ENCODE peak calls at places on chromosomes 6 and 20, in six cellular contexts. I, D, E, O, T and Z are unnamed samples.

GRCh38 chr20:43731469-43731868 is 4.7 kb upstream of the GTSF1L start:
- DNase-seq in T (no peak), O (no peak), I (no peak), E (no peak), D (no peak), Z (no peak)

GRCh38 chr20:18223399-18223798 is 64.9 kb upstream of the ZNF133 start:
- DNase-seq in E (no peak), I (no peak), O (no peak), D (no peak), T (no peak), Z (no peak)

GRCh38 chr20:37205130-37205529 is 25.8 kb upstream of the MROH8 start:
- DNase-seq in E (no peak), D (no peak), I (no peak), T (no peak), O (no peak), Z (no peak)

GRCh38 chr6:148776321-148776966 is 29.6 kb downstream of the UST start:
- DNase-seq in E (no peak), T (no peak), O (no peak), I (no peak), D (no peak), Z (no peak)

GRCh38 chr6:2194643-2195042 is 50.8 kb downstream of the GMDS start:
- DNase-seq in T (no peak), E (peak), O (no peak), D (no peak), I (no peak), Z (no peak)

GRCh38 chr6:12601881-12602280 is 114.7 kb upstream of the PHACTR1 start:
- DNase-seq in T (no peak), I (no peak), E (no peak), D (no peak), O (no peak), Z (no peak)

GRCh38 chr6:105651969-105652368 is 249.1 kb upstream of the PREP start:
- DNase-seq in E (no peak), T (no peak), D (no peak), O (no peak), I (no peak), Z (no peak)

GRCh38 chr6:130396722-130397121 is 30.9 kb downstream of the TMEM200A start:
- DNase-seq in E (no peak), I (no peak), D (no peak), T (no peak), O (no peak), Z (no peak)

GRCh38 chr6:56890683-56891429 is 64.1 kb upstream of the BEND6 start:
- DNase-seq in E (peak), T (no peak), D (no peak), O (no peak), I (no peak), Z (no peak)

GRCh38 chr20:32488066-32488838 is 96.9 kb downstream of the NOL4L start:
- DNase-seq in I (no peak), O (no peak), D (no peak), E (no peak), T (no peak), Z (no peak)

GRCh38 chr6:82737965-82738364 is 327.7 kb downstream of the UBE3D start:
- DNase-seq in O (no peak), E (no peak), I (no peak), T (no peak), D (no peak), Z (no peak)

GRCh38 chr6:31158863-31159855 is 770 bp downstream of the TCF19 start:
- DNase-seq in E (no peak), O (no peak), I (no peak), D (no peak), T (no peak), Z (no peak)

GRCh38 chr20:5835234-5835845 is 85.1 kb downstream of the SHLD1 start:
- DNase-seq in O (no peak), T (no peak), E (no peak), I (no peak), D (no peak), Z (no peak)

GRCh38 chr6:39496951-39497350 is 174.4 kb upstream of the KCNK16 start:
- DNase-seq in D (peak), O (no peak), E (no peak), T (no peak), I (peak), Z (peak)
- TF ChIP-seq POLR2AphosphoS5 in D (peak), O (no peak), E (no peak), T (no peak), I (peak), Z (peak)

DNA sequence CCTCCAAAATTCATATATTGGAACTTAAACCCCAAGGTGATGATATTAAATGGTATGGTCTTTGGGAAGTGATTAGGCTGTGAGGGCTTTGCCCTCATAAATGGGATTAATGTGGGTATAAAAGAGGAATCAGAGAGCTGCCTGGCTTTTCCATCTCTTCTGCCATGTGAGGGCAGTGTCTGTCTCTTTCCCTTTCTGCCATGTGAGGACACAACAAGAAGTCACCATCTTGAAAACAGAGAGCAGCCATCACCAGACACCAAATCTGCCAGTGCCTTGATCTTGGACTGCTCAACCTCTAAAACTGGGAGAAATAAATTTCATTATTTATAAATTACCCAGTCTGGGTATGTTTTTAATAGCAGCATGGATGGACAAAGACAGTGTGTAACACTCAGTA is 263.0 kb downstream of the PAX1 start:
- DNase-seq in E (no peak), O (no peak), I (no peak), D (no peak), T (no peak), Z (no peak)
- TF ChIP-seq CTCF in E (no peak), O (no peak), I (no peak), D (no peak), T (peak), Z (no peak)

GRCh38 chr6:29850011-29850553 is 22.5 kb downstream of the HLA-G start:
- DNase-seq in D (peak), O (no peak), E (no peak), I (no peak), T (no peak), Z (peak)
- H3K4me3 ChIP-seq in D (no peak), O (no peak), E (no peak), I (no peak), T (no peak), Z (no peak)

GRCh38 chr6:91063362-91063761 is 476.5 kb upstream of the MAP3K7 start:
- DNase-seq in E (no peak), I (no peak), O (no peak), D (no peak), T (no peak), Z (no peak)

GRCh38 chr6:91055959-91056358 is 469.1 kb upstream of the MAP3K7 start:
- DNase-seq in I (no peak), E (no peak), D (no peak), O (no peak), T (no peak), Z (no peak)

GRCh38 chr6:91057689-91058088 is 470.8 kb upstream of the MAP3K7 start:
- DNase-seq in I (no peak), E (no peak), T (no peak), D (no peak), O (no peak), Z (no peak)
- TF ChIP-seq POLR2AphosphoS5 in I (no peak), E (no peak), T (no peak), D (no peak), O (no peak), Z (no peak)

GRCh38 chr6:1062786-1063545 is 248.9 kb upstream of the FOXQ1 start:
- DNase-seq in I (no peak), D (no peak), E (no peak), T (peak), O (no peak), Z (no peak)
- TF ChIP-seq CTCF in I (no peak), D (no peak), E (peak), T (peak), O (no peak), Z (no peak)

DNA sequence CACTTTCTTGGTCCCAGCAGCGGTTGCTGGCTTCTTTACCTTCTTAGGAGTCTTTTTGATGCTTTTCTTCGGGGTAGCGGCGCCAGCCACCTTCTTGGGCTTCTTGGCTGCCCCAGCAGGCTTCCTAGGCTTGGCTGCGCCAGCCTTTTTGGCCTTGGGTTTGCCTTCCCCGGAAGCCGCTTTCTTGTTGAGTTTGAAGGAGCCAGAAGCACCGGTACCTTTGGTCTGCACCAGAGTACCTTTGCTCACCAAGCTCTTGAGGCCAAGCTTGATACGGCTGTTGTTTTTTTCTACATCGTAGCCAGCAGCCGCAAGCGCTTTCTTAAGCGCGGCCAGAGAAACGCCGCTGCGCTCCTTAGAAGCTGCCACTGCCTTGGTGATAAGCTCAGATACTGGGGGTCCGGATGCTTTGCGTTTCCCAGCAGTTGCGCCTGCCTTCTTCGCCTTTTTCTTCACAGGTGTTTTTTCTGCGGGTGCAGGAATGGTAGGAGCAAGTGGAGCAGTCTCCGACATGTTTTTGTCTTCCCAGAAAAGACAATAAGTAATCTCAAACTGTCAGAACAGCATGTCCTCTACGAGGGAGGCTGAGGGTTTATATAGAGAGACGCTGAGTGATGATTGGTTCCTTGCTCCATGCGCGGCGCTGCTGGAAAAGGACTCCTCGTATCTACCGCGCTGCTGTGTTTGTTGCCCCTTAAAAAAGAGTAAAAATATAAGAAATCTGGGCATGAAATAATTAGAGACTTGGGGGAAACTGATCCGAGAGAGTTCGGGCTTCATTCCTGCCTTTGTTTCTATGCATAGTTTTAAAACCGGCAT is 130.4 kb upstream of the BTN3A2 start:
- DNase-seq in O (no peak), T (no peak), E (peak), D (peak), I (peak), Z (peak)
- H3K4me3 ChIP-seq in O (no peak), T (peak), E (peak), D (peak), I (peak), Z (peak)

DNA sequence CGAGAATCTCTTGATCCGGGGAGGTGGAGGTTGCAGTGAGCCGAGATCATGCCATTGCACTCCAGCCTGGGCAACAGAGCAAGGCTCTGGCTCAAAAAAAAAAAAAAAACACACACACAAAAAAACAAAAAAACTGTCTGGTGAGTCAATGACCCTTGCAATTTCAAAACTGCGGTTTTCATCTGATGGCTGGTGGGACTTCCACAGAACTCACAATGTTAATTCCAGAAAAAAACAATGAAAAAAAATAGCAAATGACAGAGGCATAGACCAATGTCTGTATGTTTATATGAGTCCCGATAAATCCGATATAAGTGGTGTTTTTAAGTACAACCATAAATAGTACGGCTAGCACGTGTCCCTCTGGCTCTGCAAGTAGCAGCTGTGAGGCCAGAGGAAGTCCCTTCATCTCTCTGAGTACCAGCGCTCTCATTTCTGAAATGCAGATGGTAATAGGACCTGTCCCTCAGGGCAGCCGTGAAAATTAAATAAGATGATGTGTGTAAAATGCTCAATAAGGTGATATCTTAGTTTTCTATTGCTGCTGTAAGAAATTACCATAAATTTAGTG is 21.9 kb upstream of the PTPN1 start:
- DNase-seq in D (no peak), T (no peak), O (no peak), I (no peak), E (no peak), Z (no peak)
- TF ChIP-seq POLR2AphosphoS5 in D (no peak), T (no peak), O (no peak), I (no peak), E (no peak), Z (no peak)

GRCh38 chr6:16196958-16197576 is 41.3 kb upstream of the GMPR start:
- DNase-seq in O (no peak), E (no peak), T (no peak), D (no peak), I (no peak), Z (no peak)
- TF ChIP-seq CTCF in O (no peak), E (no peak), T (no peak), D (no peak), I (no peak), Z (no peak)